ENCODE peak calls at places on chromosomes 11 and 22, in four cellular contexts. P, F, D and S are unnamed samples.

GRCh38 chr22:36136475-36136874 is 24.1 kb downstream of the APOL3 start:
- DNase-seq in D (no peak), P (no peak), F (no peak), S (no peak)

GRCh38 chr11:128933481-128934178 is 9.0 kb downstream of the TP53AIP1 start:
- DNase-seq in F (no peak), D (no peak), P (no peak), S (no peak)

GRCh38 chr22:48177591-48177990 is 1415.1 kb downstream of the TBC1D22A start:
- DNase-seq in F (no peak), D (no peak), P (no peak), S (no peak)

GRCh38 chr11:57649826-57650738 is at the start of gene YPEL4:
- DNase-seq in F (peak; percentile 64), D (peak; percentile 57), P (no peak), S (peak; percentile 87)

GRCh38 chr22:29302681-29303465 is 3.6 kb upstream of the GAS2L1 start:
- DNase-seq in D (no peak), P (no peak), F (no peak), S (no peak)

GRCh38 chr11:26063915-26064314 is 268.0 kb upstream of the ANO3 start:
- DNase-seq in P (no peak), F (no peak), D (no peak), S (no peak)

GRCh38 chr11:94638902-94639373 is 71.8 kb downstream of the PIWIL4 start:
- DNase-seq in P (no peak), F (no peak), D (no peak), S (no peak)

GRCh38 chr22:38490915-38491314 is 15.2 kb downstream of the DDX17 start:
- DNase-seq in D (peak; percentile 40), F (no peak), P (no peak), S (peak; percentile 77)

GRCh38 chr11:118851970-118852369 is 31.7 kb upstream of the CXCR5 start:
- DNase-seq in P (no peak), F (no peak), D (no peak), S (no peak)

GRCh38 chr22:28141614-28142013 is 222.6 kb upstream of the PITPNB start:
- DNase-seq in P (no peak), F (no peak), D (no peak), S (no peak)

GRCh38 chr11:109527496-109527895 is 105.5 kb downstream of the C11orf87 start:
- DNase-seq in F (no peak), P (no peak), D (no peak), S (no peak)

GRCh38 chr22:30301995-30302809 is 12.9 kb upstream of the CASTOR1 start:
- DNase-seq in P (no peak), D (no peak), F (no peak), S (no peak)

GRCh38 chr11:67696998-67697397 is 22.6 kb upstream of the ALDH3B2 start:
- DNase-seq in P (no peak), F (no peak), D (no peak), S (no peak)

DNA sequence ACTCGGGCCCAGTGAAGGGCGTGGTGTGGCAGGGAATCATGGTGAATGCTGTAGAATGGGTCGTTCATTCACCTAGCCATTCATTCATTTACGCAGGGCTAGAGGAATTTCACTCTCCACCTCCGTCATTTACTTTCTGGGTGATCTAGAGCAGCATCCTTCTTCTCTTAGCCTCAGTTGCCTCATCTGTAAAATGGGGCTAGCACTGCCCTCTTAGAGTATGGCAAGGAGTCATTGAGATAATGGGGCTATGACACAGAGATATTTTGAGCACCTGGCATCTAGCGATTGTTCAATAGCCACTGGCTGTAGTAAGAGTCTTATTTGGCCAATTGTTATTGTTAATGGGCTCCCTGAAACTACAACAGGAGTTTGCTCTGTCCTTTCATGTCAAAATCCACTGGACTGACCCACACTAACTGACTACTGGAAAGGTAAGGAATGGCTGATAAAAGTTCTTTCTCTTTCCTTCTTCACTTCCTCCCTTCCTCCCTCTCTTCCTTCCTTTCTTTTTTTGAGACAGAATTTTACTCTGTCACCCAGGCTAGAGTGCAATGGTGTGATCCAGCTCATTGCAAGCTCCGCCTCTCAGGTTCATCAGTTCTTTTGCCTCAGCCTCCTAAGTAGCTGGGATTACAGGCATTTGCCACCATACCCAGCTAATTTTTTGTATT is 85.4 kb downstream of the IGLL1 start:
- DNase-seq in P (no peak), F (no peak), D (no peak), S (no peak)
- TF ChIP-seq POLR2A in P (no peak), F (no peak), D (no peak), S (no peak)

GRCh38 chr11:65716294-65716693 is 4.2 kb downstream of the KAT5 start:
- DNase-seq in F (no peak), D (no peak), P (no peak), S (no peak)
- TF ChIP-seq POLR2A in F (no peak), D (no peak), P (no peak), S (peak; percentile 33)

GRCh38 chr22:50469377-50470305 is 5.2 kb downstream of the SBF1 start:
- DNase-seq in P (peak; percentile 8), F (peak; percentile 79), D (no peak), S (peak; percentile 37)
- TF ChIP-seq POLR2A in P (no peak), F (no peak), D (no peak), S (no peak)

GRCh38 chr11:126195119-126195518 is 16.3 kb downstream of the RPUSD4 start:
- DNase-seq in D (no peak), P (no peak), F (no peak), S (no peak)

GRCh38 chr11:126191379-126192073 is 19.9 kb downstream of the RPUSD4 start:
- DNase-seq in F (no peak), D (no peak), P (no peak), S (no peak)

GRCh38 chr11:126192386-126192785 is 19.1 kb downstream of the RPUSD4 start:
- DNase-seq in D (no peak), F (no peak), P (no peak), S (no peak)

GRCh38 chr11:126193038-126193478 is 18.4 kb downstream of the RPUSD4 start:
- DNase-seq in P (no peak), F (no peak), D (no peak), S (no peak)

DNA sequence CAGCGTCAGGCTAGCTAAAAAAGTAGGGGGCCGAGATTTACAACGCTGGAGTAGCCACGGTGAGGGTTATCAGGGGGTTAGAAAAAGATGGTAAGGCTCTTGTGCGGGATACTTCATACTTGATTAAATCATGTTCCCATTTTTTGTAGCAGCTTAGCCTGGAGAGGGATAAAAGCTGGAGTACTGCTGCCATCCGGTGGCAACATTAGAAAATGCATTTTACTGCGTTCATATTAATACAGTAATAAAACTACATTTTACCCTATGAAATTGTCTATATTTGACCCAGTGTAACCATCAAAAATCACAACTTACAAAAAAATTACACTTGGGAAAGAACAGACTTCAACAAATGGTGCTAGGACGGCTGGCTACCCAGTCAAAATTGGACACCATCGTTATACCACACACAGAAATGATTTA is 17.3 kb downstream of the RPUSD4 start:
- DNase-seq in D (peak; percentile 37), F (no peak), P (no peak), S (peak; percentile 68)
- TF ChIP-seq POLR2A in D (no peak), F (no peak), P (no peak), S (no peak)